ENCODE peak calls at places on chromosomes 13 and 19, in six cellular contexts. K, D, R, F, L and H are unnamed samples.

GRCh38 chr13:52010890-52011689 is at the start of gene ATP7B:
- ATAC-seq in R (no peak), K (peak; percentile 65), L (peak; percentile 28), F (peak; percentile 60), D (peak; percentile 15), H (no peak)

GRCh38 chr19:30006206-30006605 is 64.2 kb downstream of the URI1 start:
- ATAC-seq in D (no peak), R (no peak), F (no peak), L (no peak), K (no peak), H (no peak)

GRCh38 chr19:58033741-58034475 is at the start of gene ZSCAN1:
- ATAC-seq in D (peak; percentile 88), R (peak; percentile 72), L (no peak), K (no peak), F (no peak), H (peak; percentile 96)

GRCh38 chr13:74574964-74575728 is 440.9 kb upstream of the KLF12 start:
- ATAC-seq in R (no peak), F (peak; percentile 65), L (no peak), K (no peak), D (no peak), H (peak; percentile 2)

GRCh38 chr13:33299626-33300025 is 14.1 kb upstream of the STARD13 start:
- ATAC-seq in F (no peak), R (no peak), D (no peak), K (no peak), L (no peak), H (no peak)

GRCh38 chr19:17160908-17161307 is 54.2 kb upstream of the USE1 start:
- ATAC-seq in D (no peak), L (no peak), K (no peak), F (no peak), R (peak; percentile 40), H (no peak)

GRCh38 chr13:50914848-50915247 is 5.3 kb downstream of the RNASEH2B start:
- ATAC-seq in L (no peak), F (no peak), D (no peak), K (no peak), R (no peak), H (no peak)

GRCh38 chr13:101455863-101456262 is 3.4 kb downstream of the ITGBL1 start:
- ATAC-seq in R (no peak), F (peak; percentile 93), D (no peak), L (peak; percentile 49), K (no peak), H (no peak)

GRCh38 chr13:23348270-23349126 is 85.0 kb downstream of the SACS start:
- ATAC-seq in L (no peak), F (no peak), K (no peak), D (no peak), R (no peak), H (peak; percentile 68)
- TF ChIP-seq CTCF in L (no peak), F (no peak), K (no peak), D (no peak), R (no peak), H (no peak)

DNA sequence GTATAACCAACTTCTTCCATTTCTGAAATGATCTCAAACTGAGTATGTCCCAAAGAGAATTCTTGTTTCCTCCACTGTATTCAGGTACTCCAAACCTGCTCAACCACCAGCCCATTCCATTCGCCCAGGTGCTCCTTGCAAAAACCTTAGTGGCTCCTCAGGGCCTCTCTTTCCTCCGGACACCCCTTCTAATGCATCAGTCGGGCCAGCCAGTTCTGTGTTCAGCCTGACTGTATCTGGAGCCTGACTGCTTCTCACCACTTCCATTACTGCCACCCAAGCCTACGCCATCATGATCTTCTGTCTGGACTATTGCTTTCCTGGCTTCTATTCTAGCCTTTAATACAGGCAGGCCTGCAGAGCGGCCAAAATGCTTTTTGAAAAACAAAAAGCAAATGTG is 1.5 kb downstream of the PHF11 start:
- ATAC-seq in D (no peak), L (no peak), F (no peak), R (no peak), K (no peak), H (no peak)
- H3K27ac ChIP-seq in D (no peak overlapping the region), L (no peak overlapping the region), F (no peak overlapping the region), R (peak overlapping the region; percentile 76), K (peak overlapping the region; percentile 17), H (peak overlapping the region; percentile 95)

GRCh38 chr13:113421673-113422270 is 31.5 kb downstream of the ADPRHL1 start:
- ATAC-seq in D (no peak), F (no peak), L (no peak), K (no peak), R (no peak), H (peak; percentile 58)

GRCh38 chr13:113425931-113426590 is 27.2 kb downstream of the ADPRHL1 start:
- ATAC-seq in D (no peak), K (peak; percentile 67), L (no peak), R (no peak), F (no peak), H (no peak)

GRCh38 chr13:113422790-113423189 is 30.5 kb downstream of the ADPRHL1 start:
- ATAC-seq in F (no peak), R (no peak), D (no peak), K (no peak), L (no peak), H (no peak)

GRCh38 chr13:113420833-113421600 is 32.3 kb downstream of the ADPRHL1 start:
- ATAC-seq in F (peak; percentile 58), K (no peak), R (no peak), D (no peak), L (peak; percentile 68), H (no peak)

GRCh38 chr13:113423225-113424170 is 29.8 kb downstream of the ADPRHL1 start:
- ATAC-seq in D (no peak), K (peak; percentile 14), F (peak; percentile 26), R (no peak), L (no peak), H (no peak)
- TF ChIP-seq CTCF in D (no peak), K (no peak), F (no peak), R (no peak), L (no peak), H (no peak)

GRCh38 chr13:84339456-84339855 is 457.2 kb upstream of the SLITRK1 start:
- ATAC-seq in F (no peak), D (no peak), K (no peak), L (no peak), R (no peak), H (no peak)
- H3K27ac ChIP-seq in F (no peak overlapping the region), D (no peak overlapping the region), K (no peak overlapping the region), L (no peak overlapping the region), R (no peak overlapping the region), H (no peak overlapping the region)

GRCh38 chr19:35975608-35976214 is 19.3 kb upstream of the SDHAF1 start:
- ATAC-seq in R (peak; percentile 38), F (no peak), L (no peak), D (no peak), K (no peak), H (no peak)

GRCh38 chr19:35973487-35973886 is 21.5 kb upstream of the SDHAF1 start:
- ATAC-seq in L (no peak), D (no peak), R (no peak), F (peak; percentile 34), K (no peak), H (no peak)

GRCh38 chr19:35978271-35978670 is 16.7 kb upstream of the SDHAF1 start:
- ATAC-seq in F (peak; percentile 40), K (peak; percentile 35), L (no peak), R (no peak), D (no peak), H (no peak)

GRCh38 chr19:35978832-35979365 is 16.1 kb upstream of the SDHAF1 start:
- ATAC-seq in K (no peak), L (no peak), R (no peak), F (no peak), D (no peak), H (no peak)

DNA sequence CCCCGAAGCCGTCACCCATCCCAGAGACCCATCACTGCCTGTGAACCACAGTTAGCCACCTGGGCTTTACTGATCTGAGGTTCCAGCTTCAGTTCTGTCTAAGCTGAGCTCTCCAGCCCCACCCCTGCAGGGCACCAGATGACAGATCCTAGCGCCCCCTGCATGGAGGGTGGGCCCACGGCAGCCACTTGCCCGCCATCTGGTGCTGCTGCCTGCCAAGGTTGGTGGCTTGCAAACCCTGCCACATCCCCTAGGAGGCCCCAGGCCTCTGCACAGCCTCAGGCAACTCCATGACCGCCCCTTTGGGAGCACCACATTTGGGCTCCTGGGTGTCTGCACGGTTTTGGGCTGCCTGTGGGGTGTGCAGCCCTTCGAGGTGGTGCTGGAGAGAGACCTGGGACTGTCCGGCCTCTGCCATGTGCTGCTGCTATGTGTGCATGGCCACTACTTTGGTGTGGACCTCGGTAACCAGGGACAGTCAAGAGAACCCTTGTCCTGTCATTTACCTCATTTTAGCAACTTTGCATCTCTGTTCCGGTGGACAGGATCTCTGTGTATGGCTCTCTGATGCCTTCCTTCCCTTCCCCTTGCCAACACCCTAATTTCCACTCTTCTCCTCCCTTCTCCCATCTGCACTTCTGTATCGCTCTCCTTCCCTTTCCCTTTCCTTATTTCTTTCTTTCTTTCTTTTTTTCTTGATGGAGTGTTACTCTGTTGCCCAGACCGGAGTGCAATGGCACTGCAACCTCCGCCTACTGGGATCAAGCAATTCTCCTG is 17.4 kb upstream of the SDHAF1 start:
- ATAC-seq in L (peak; percentile 97), F (peak; percentile 84), D (no peak), K (peak; percentile 91), R (peak; percentile 54), H (no peak)
- TF ChIP-seq CTCF in L (peak; percentile 70), F (peak; percentile 13), D (no peak), K (peak; percentile 65), R (no peak), H (no peak)

DNA sequence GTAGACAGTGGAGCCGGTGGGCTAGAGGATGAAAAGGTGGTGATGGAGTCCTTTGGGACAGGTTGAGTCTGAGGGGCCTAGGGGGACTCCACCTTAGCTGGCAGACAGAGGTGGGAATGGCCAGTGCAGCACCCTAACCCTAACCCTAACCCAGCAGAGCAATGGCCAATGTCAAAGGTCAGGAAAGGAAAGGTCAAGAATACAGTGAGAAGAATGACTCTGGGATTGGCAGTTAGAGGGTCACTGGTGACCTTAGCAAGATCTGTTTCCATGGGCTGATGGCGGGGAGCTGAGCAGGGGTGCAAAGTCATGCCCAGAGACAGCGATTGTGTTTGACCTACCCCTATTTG is 16.6 kb downstream of the GNA15 start:
- ATAC-seq in K (no peak), D (no peak), L (no peak), F (no peak), R (no peak), H (no peak)
- H3K27ac ChIP-seq in K (no peak overlapping the region), D (no peak overlapping the region), L (no peak overlapping the region), F (no peak overlapping the region), R (no peak overlapping the region), H (no peak overlapping the region)

DNA sequence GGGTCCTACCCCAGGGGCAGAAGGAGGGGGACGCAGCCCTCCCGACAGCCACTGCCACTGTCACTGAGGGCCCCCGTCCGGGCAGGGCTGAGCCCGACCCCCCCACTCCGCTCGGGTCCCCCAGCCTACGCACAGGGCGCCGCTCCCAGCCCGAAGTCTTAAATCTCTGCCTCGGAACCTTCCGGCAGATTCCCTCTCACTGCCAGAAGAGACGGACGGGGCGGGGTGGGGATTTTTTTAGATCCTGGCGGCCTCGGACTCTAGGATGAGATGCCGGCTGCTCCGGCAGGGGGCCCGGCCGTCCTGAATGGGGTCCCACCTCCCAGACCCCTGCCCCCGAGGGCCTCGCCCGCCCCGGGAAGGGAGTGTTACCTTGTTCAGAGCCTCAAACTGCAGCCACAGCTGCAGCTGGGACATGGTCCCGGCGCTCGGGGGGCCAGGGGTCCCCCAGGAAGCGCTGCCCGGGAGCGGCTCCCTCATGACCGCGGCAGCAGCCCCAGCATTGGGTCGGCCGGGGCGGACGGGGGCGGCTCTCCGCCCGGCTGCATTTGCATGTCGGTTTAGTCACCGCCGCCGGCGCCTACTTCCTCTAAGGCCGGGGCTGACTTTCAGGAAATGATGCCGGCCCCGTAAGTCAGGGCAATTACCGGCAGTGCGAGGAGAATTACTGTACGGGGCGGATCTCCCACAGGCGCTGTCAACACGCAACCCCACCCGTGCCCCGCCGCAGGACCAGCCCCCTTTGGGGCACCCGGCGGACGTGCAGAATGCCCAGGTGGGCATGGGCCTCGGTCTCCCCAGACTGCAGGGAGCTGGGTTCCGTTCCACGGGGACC is 28.1 kb downstream of the GPX4 start:
- ATAC-seq in D (no peak), F (peak; percentile 63), K (no peak), L (no peak), R (peak; percentile 66), H (peak; percentile 86)
- TF ChIP-seq CTCF in D (no peak), F (no peak), K (no peak), L (no peak), R (no peak), H (peak; percentile 12)